ENCODE peak calls at places on chromosomes 7 and 10, in five cellular contexts. One of them, this sample, is unnamed.

GRCh38 chr10:70827358-70827757 is 11.6 kb downstream of the SGPL1 start:
- DNase-seq in nephron progenitor cell: no peak
- DNase-seq in NCI-H146: no peak
- DNase-seq in stimulated activated CD4-positive, alpha-beta T cell treated with anti-CD3 and anti-CD28 coated beads, Interleukin-15, amount 100 ng/mL, for 1 hour: no peak
- DNase-seq in central memory CD8-positive, alpha-beta T cell: no peak
- DNase-seq in this sample: no peak

GRCh38 chr10:44476421-44476820 is 91.5 kb upstream of the CXCL12 start:
- DNase-seq in central memory CD8-positive, alpha-beta T cell: no peak
- DNase-seq in nephron progenitor cell: no peak
- DNase-seq in stimulated activated CD4-positive, alpha-beta T cell treated with anti-CD3 and anti-CD28 coated beads, Interleukin-15, amount 100 ng/mL, for 1 hour: no peak
- DNase-seq in NCI-H146: no peak
- DNase-seq in this sample: no peak

GRCh38 chr7:114986805-114987204 is 64.9 kb downstream of the MDFIC start:
- DNase-seq in NCI-H146: no peak
- DNase-seq in central memory CD8-positive, alpha-beta T cell: no peak
- DNase-seq in stimulated activated CD4-positive, alpha-beta T cell treated with anti-CD3 and anti-CD28 coated beads, Interleukin-15, amount 100 ng/mL, for 1 hour: no peak
- DNase-seq in nephron progenitor cell: no peak
- DNase-seq in this sample: no peak

GRCh38 chr7:77464589-77464988 is 48.4 kb upstream of the GSAP start:
- DNase-seq in stimulated activated CD4-positive, alpha-beta T cell treated with anti-CD3 and anti-CD28 coated beads, Interleukin-15, amount 100 ng/mL, for 1 hour: no peak
- DNase-seq in central memory CD8-positive, alpha-beta T cell: no peak
- DNase-seq in NCI-H146: no peak
- DNase-seq in nephron progenitor cell: no peak
- DNase-seq in this sample: no peak

GRCh38 chr7:157250605-157251228 is 86.1 kb upstream of the DNAJB6 start:
- DNase-seq in central memory CD8-positive, alpha-beta T cell: no peak
- DNase-seq in nephron progenitor cell: peak
- DNase-seq in stimulated activated CD4-positive, alpha-beta T cell treated with anti-CD3 and anti-CD28 coated beads, Interleukin-15, amount 100 ng/mL, for 1 hour: peak
- DNase-seq in NCI-H146: peak
- DNase-seq in this sample: no peak

GRCh38 chr10:85922363-85923129 is 444.0 kb downstream of the GRID1 start:
- DNase-seq in NCI-H146: no peak
- DNase-seq in nephron progenitor cell: no peak
- DNase-seq in stimulated activated CD4-positive, alpha-beta T cell treated with anti-CD3 and anti-CD28 coated beads, Interleukin-15, amount 100 ng/mL, for 1 hour: no peak
- DNase-seq in central memory CD8-positive, alpha-beta T cell: no peak
- DNase-seq in this sample: no peak

GRCh38 chr10:43073191-43073590 is 3.7 kb upstream of the RET start:
- DNase-seq in stimulated activated CD4-positive, alpha-beta T cell treated with anti-CD3 and anti-CD28 coated beads, Interleukin-15, amount 100 ng/mL, for 1 hour: no peak
- DNase-seq in NCI-H146: no peak
- DNase-seq in nephron progenitor cell: no peak
- DNase-seq in central memory CD8-positive, alpha-beta T cell: no peak
- DNase-seq in this sample: no peak

GRCh38 chr7:107150375-107151073 is 18.3 kb upstream of the HBP1 start:
- DNase-seq in NCI-H146: peak
- DNase-seq in central memory CD8-positive, alpha-beta T cell: peak
- DNase-seq in nephron progenitor cell: peak
- DNase-seq in stimulated activated CD4-positive, alpha-beta T cell treated with anti-CD3 and anti-CD28 coated beads, Interleukin-15, amount 100 ng/mL, for 1 hour: peak
- DNase-seq in this sample: no peak

GRCh38 chr7:22586806-22587180 is 86.8 kb upstream of the STEAP1B start:
- DNase-seq in stimulated activated CD4-positive, alpha-beta T cell treated with anti-CD3 and anti-CD28 coated beads, Interleukin-15, amount 100 ng/mL, for 1 hour: no peak
- DNase-seq in central memory CD8-positive, alpha-beta T cell: no peak
- DNase-seq in NCI-H146: no peak
- DNase-seq in nephron progenitor cell: no peak
- DNase-seq in this sample: no peak

GRCh38 chr10:119301397-119301796 is 94.0 kb downstream of the GRK5 start:
- DNase-seq in central memory CD8-positive, alpha-beta T cell: peak
- DNase-seq in stimulated activated CD4-positive, alpha-beta T cell treated with anti-CD3 and anti-CD28 coated beads, Interleukin-15, amount 100 ng/mL, for 1 hour: peak
- DNase-seq in nephron progenitor cell: no peak
- DNase-seq in NCI-H146: no peak
- DNase-seq in this sample: no peak

GRCh38 chr10:59905066-59905734 is 1.2 kb downstream of the CCDC6 start:
- DNase-seq in stimulated activated CD4-positive, alpha-beta T cell treated with anti-CD3 and anti-CD28 coated beads, Interleukin-15, amount 100 ng/mL, for 1 hour: no peak
- DNase-seq in NCI-H146: peak
- DNase-seq in central memory CD8-positive, alpha-beta T cell: no peak
- DNase-seq in nephron progenitor cell: peak
- DNase-seq in this sample: peak

GRCh38 chr7:8640671-8641070 is 207.3 kb downstream of the NXPH1 start:
- DNase-seq in nephron progenitor cell: no peak
- DNase-seq in central memory CD8-positive, alpha-beta T cell: no peak
- DNase-seq in stimulated activated CD4-positive, alpha-beta T cell treated with anti-CD3 and anti-CD28 coated beads, Interleukin-15, amount 100 ng/mL, for 1 hour: no peak
- DNase-seq in NCI-H146: no peak
- DNase-seq in this sample: no peak

GRCh38 chr10:52677087-52677486 is 95.5 kb downstream of the MBL2 start:
- DNase-seq in nephron progenitor cell: no peak
- DNase-seq in stimulated activated CD4-positive, alpha-beta T cell treated with anti-CD3 and anti-CD28 coated beads, Interleukin-15, amount 100 ng/mL, for 1 hour: no peak
- DNase-seq in central memory CD8-positive, alpha-beta T cell: no peak
- DNase-seq in NCI-H146: no peak
- DNase-seq in this sample: no peak

GRCh38 chr7:149872419-149873073 is 1.2 kb upstream of the ATP6V0E2 start:
- DNase-seq in stimulated activated CD4-positive, alpha-beta T cell treated with anti-CD3 and anti-CD28 coated beads, Interleukin-15, amount 100 ng/mL, for 1 hour: no peak
- DNase-seq in NCI-H146: peak
- DNase-seq in nephron progenitor cell: peak
- DNase-seq in central memory CD8-positive, alpha-beta T cell: no peak
- DNase-seq in this sample: peak

GRCh38 chr7:51647931-51648351 is 331.3 kb upstream of the COBL start:
- DNase-seq in nephron progenitor cell: no peak
- DNase-seq in NCI-H146: no peak
- DNase-seq in stimulated activated CD4-positive, alpha-beta T cell treated with anti-CD3 and anti-CD28 coated beads, Interleukin-15, amount 100 ng/mL, for 1 hour: no peak
- DNase-seq in central memory CD8-positive, alpha-beta T cell: no peak
- DNase-seq in this sample: no peak

GRCh38 chr10:91054325-91054724 is 133.4 kb upstream of the ANKRD1 start:
- DNase-seq in NCI-H146: no peak
- DNase-seq in central memory CD8-positive, alpha-beta T cell: no peak
- DNase-seq in nephron progenitor cell: no peak
- DNase-seq in stimulated activated CD4-positive, alpha-beta T cell treated with anti-CD3 and anti-CD28 coated beads, Interleukin-15, amount 100 ng/mL, for 1 hour: no peak
- DNase-seq in this sample: no peak

GRCh38 chr7:111605246-111605645 is 43.0 kb upstream of the IMMP2L start:
- DNase-seq in nephron progenitor cell: no peak
- DNase-seq in NCI-H146: no peak
- DNase-seq in stimulated activated CD4-positive, alpha-beta T cell treated with anti-CD3 and anti-CD28 coated beads, Interleukin-15, amount 100 ng/mL, for 1 hour: no peak
- DNase-seq in central memory CD8-positive, alpha-beta T cell: no peak
- DNase-seq in this sample: no peak

GRCh38 chr7:1693991-1694524 is 24.0 kb downstream of the ELFN1 start:
- DNase-seq in stimulated activated CD4-positive, alpha-beta T cell treated with anti-CD3 and anti-CD28 coated beads, Interleukin-15, amount 100 ng/mL, for 1 hour: no peak
- DNase-seq in NCI-H146: peak
- DNase-seq in nephron progenitor cell: peak
- DNase-seq in central memory CD8-positive, alpha-beta T cell: no peak
- DNase-seq in this sample: no peak

GRCh38 chr7:83178066-83178465 is 15.4 kb upstream of the PCLO start:
- DNase-seq in central memory CD8-positive, alpha-beta T cell: no peak
- DNase-seq in stimulated activated CD4-positive, alpha-beta T cell treated with anti-CD3 and anti-CD28 coated beads, Interleukin-15, amount 100 ng/mL, for 1 hour: no peak
- DNase-seq in nephron progenitor cell: no peak
- DNase-seq in NCI-H146: no peak
- DNase-seq in this sample: no peak

GRCh38 chr10:113967096-113967495 is 76.6 kb upstream of the ADRB1 start:
- DNase-seq in stimulated activated CD4-positive, alpha-beta T cell treated with anti-CD3 and anti-CD28 coated beads, Interleukin-15, amount 100 ng/mL, for 1 hour: no peak
- DNase-seq in NCI-H146: no peak
- DNase-seq in nephron progenitor cell: no peak
- DNase-seq in central memory CD8-positive, alpha-beta T cell: no peak
- DNase-seq in this sample: no peak

GRCh38 chr10:68096913-68097509 is 12.3 kb upstream of the MYPN start:
- DNase-seq in stimulated activated CD4-positive, alpha-beta T cell treated with anti-CD3 and anti-CD28 coated beads, Interleukin-15, amount 100 ng/mL, for 1 hour: no peak
- DNase-seq in NCI-H146: no peak
- DNase-seq in nephron progenitor cell: no peak
- DNase-seq in central memory CD8-positive, alpha-beta T cell: no peak
- DNase-seq in this sample: no peak

GRCh38 chr7:34451923-34452322 is 206.1 kb upstream of the NPSR1 start:
- DNase-seq in stimulated activated CD4-positive, alpha-beta T cell treated with anti-CD3 and anti-CD28 coated beads, Interleukin-15, amount 100 ng/mL, for 1 hour: no peak
- DNase-seq in NCI-H146: no peak
- DNase-seq in nephron progenitor cell: no peak
- DNase-seq in central memory CD8-positive, alpha-beta T cell: no peak
- DNase-seq in this sample: no peak